ENCODE peak calls at places on chromosomes 1 and 21, in five cellular contexts. P is psoas muscle; R is naive thymus-derived CD4-positive, alpha-beta T cell; U is left ventricle myocardium inferior; Z is upper lobe of right lung. O is an unnamed sample.

GRCh38 chr1:224340711-224341384 is 10.9 kb upstream of the NVL start:
- DNase-seq in P (no peak), R (peak), U (peak), Z (peak), O (no peak)

GRCh38 chr1:153049211-153049610 is 8.1 kb downstream of the SPRR2A start:
- DNase-seq in P (no peak), R (no peak), U (no peak), Z (no peak), O (no peak)

GRCh38 chr1:223702735-223703667 is 9.3 kb upstream of the CAPN2 start:
- DNase-seq in P (no peak), R (no peak), U (no peak), Z (no peak), O (no peak)

GRCh38 chr21:38306833-38307232 is 50.0 kb downstream of the KCNJ15 start:
- DNase-seq in P (no peak), R (no peak), U (no peak), Z (no peak), O (no peak)

GRCh38 chr1:234962340-234962989 is 166.2 kb downstream of the TOMM20 start:
- DNase-seq in P (no peak), R (no peak), U (no peak), Z (no peak), O (no peak)

GRCh38 chr1:30681782-30682181 is 41.6 kb downstream of the MATN1 start:
- DNase-seq in P (peak), R (no peak), U (no peak), Z (no peak), O (no peak)

GRCh38 chr1:206518743-206519142 is 11.4 kb downstream of the RASSF5 start:
- DNase-seq in P (no peak), R (no peak), U (no peak), Z (peak), O (no peak)

GRCh38 chr1:210125143-210125542 is 107.5 kb upstream of the SERTAD4 start:
- DNase-seq in P (no peak), R (no peak), U (no peak), Z (no peak), O (no peak)

GRCh38 chr1:82227696-82228095 is 427.0 kb downstream of the ADGRL2 start:
- DNase-seq in P (no peak), R (no peak), U (no peak), Z (no peak), O (no peak)

GRCh38 chr1:71311396-71311795 is 230.6 kb upstream of the ZRANB2 start:
- DNase-seq in P (no peak), R (no peak), U (no peak), Z (no peak), O (no peak)

GRCh38 chr1:229377429-229377828 is 34.6 kb upstream of the CCSAP start:
- DNase-seq in P (no peak), R (no peak), U (no peak), Z (no peak), O (no peak)

GRCh38 chr1:204600968-204601367 is 84.6 kb downstream of the LRRN2 start:
- DNase-seq in P (no peak), R (no peak), U (no peak), Z (no peak), O (no peak)

GRCh38 chr1:182752077-182752826 is 37.3 kb upstream of the NPL start:
- DNase-seq in P (peak), R (no peak), U (peak), Z (no peak), O (no peak)

GRCh38 chr1:85229574-85230097 is 28.8 kb upstream of the SYDE2 start:
- DNase-seq in P (no peak), R (no peak), U (no peak), Z (no peak), O (no peak)

GRCh38 chr1:3892748-3893147 is 7.3 kb downstream of the C1orf174 start:
- DNase-seq in P (peak), R (no peak), U (peak), Z (peak), O (no peak)

GRCh38 chr1:17119744-17120482 is 662 bp upstream of the PADI2 start:
- DNase-seq in P (no peak), R (no peak), U (no peak), Z (peak), O (no peak)

GRCh38 chr1:39228263-39228662 is 23.8 kb downstream of the MACF1 start:
- DNase-seq in P (no peak), R (no peak), U (no peak), Z (no peak), O (no peak)

GRCh38 chr1:155322571-155322952 is 1.9 kb downstream of the RUSC1 start:
- DNase-seq in P (peak), R (no peak), U (no peak), Z (peak), O (no peak)

GRCh38 chr1:101452825-101453224 is 216.0 kb downstream of the S1PR1 start:
- DNase-seq in P (no peak), R (no peak), U (no peak), Z (no peak), O (no peak)

GRCh38 chr1:37989381-37989930 is 366 bp downstream of the SF3A3 start:
- DNase-seq in P (peak), R (no peak), U (no peak), Z (peak), O (no peak)

GRCh38 chr1:158022554-158023278 is 29.3 kb downstream of the KIRREL1 start:
- DNase-seq in P (no peak), R (no peak), U (no peak), Z (no peak), O (no peak)

GRCh38 chr1:88646852-88647645 is 37.0 kb upstream of the PKN2 start:
- DNase-seq in P (no peak), R (no peak), U (no peak), Z (no peak), O (no peak)

GRCh38 chr21:41369915-41370839 is 8.3 kb downstream of the MX2 start:
- DNase-seq in P (no peak), R (peak), U (peak), Z (peak), O (no peak)

GRCh38 chr1:145999321-146000024 is 3.1 kb upstream of the TXNIP start:
- DNase-seq in P (peak), R (peak), U (no peak), Z (no peak), O (peak)

GRCh38 chr1:229058716-229059115 is 212.2 kb upstream of the RAB4A start:
- DNase-seq in P (no peak), R (no peak), U (no peak), Z (no peak), O (no peak)

GRCh38 chr1:37255111-37255795 is 219.1 kb upstream of the ZC3H12A start:
- DNase-seq in P (no peak), R (no peak), U (no peak), Z (no peak), O (no peak)

GRCh38 chr1:113792986-113793385 is 19.3 kb downstream of the RSBN1 start:
- DNase-seq in P (no peak), R (no peak), U (no peak), Z (no peak), O (no peak)

GRCh38 chr1:234691567-234691966 is 81.6 kb upstream of the IRF2BP2 start:
- DNase-seq in P (no peak), R (peak), U (no peak), Z (no peak), O (peak)

GRCh38 chr1:85297855-85298629 is 21.6 kb upstream of the BCL10 start:
- DNase-seq in P (no peak), R (no peak), U (no peak), Z (no peak), O (peak)

GRCh38 chr1:62304975-62305374 is 14.3 kb downstream of the KANK4 start:
- DNase-seq in P (no peak), R (no peak), U (no peak), Z (no peak), O (no peak)

GRCh38 chr1:244112646-244113045 is 61.6 kb downstream of the ZBTB18 start:
- DNase-seq in P (no peak), R (no peak), U (no peak), Z (no peak), O (no peak)

GRCh38 chr1:54070549-54070915 is 17.1 kb downstream of the TCEANC2 start:
- DNase-seq in P (no peak), R (no peak), U (no peak), Z (no peak), O (no peak)

GRCh38 chr1:9805006-9805526 is 18.7 kb downstream of the CLSTN1 start:
- DNase-seq in P (no peak), R (no peak), U (no peak), Z (no peak), O (no peak)

DNA sequence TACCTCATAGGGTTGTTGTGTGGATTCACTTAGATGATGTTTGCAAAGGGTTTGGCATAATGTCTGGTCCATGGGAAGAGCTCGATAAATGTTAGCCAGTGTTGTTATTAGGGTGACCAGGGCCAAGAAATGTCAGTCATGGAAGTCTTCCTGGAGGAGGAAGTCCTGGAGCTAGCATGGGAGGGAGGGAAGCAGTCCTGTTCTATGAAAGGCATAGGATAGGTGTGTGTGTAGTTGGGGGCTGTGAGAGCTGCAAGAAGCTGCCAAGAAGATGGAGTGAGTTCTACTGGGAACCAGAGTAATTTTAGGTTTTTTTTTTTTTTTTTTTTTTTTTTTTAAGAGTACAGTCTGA is 4.7 kb downstream of the LGR6 start:
- DNase-seq in P (no peak), R (no peak), U (no peak), Z (no peak), O (no peak)
- H3K4me3 ChIP-seq in P (no peak), R (no peak), U (no peak), Z (no peak), O (no peak)

GRCh38 chr1:19074902-19075721 is 118.6 kb upstream of the IFFO2 start:
- DNase-seq in P (peak), R (no peak), U (no peak), Z (peak), O (no peak)

GRCh38 chr1:19072285-19072981 is 116.0 kb upstream of the IFFO2 start:
- DNase-seq in P (peak), R (peak), U (no peak), Z (no peak), O (no peak)

GRCh38 chr1:19073311-19074186 is 117.1 kb upstream of the IFFO2 start:
- DNase-seq in P (peak), R (no peak), U (peak), Z (no peak), O (no peak)

GRCh38 chr1:19076841-19077616 is 120.6 kb upstream of the IFFO2 start:
- DNase-seq in P (peak), R (no peak), U (no peak), Z (peak), O (no peak)

GRCh38 chr1:19074361-19074901 is 118.0 kb upstream of the IFFO2 start:
- DNase-seq in P (no peak), R (peak), U (no peak), Z (no peak), O (peak)
- H3K4me3 ChIP-seq in P (no peak), R (peak), U (no peak), Z (no peak), O (no peak)

GRCh38 chr1:183872406-183872805 is 67.5 kb downstream of the RGL1 start:
- DNase-seq in P (no peak), R (no peak), U (no peak), Z (no peak), O (no peak)
- H3K4me3 ChIP-seq in P (peak), R (no peak), U (peak), Z (peak), O (no peak)

GRCh38 chr1:41891403-41891896 is 27.3 kb downstream of the HIVEP3 start:
- DNase-seq in P (no peak), R (peak), U (no peak), Z (peak), O (peak)
- H3K4me3 ChIP-seq in P (peak), R (peak), U (peak), Z (peak), O (peak)

DNA sequence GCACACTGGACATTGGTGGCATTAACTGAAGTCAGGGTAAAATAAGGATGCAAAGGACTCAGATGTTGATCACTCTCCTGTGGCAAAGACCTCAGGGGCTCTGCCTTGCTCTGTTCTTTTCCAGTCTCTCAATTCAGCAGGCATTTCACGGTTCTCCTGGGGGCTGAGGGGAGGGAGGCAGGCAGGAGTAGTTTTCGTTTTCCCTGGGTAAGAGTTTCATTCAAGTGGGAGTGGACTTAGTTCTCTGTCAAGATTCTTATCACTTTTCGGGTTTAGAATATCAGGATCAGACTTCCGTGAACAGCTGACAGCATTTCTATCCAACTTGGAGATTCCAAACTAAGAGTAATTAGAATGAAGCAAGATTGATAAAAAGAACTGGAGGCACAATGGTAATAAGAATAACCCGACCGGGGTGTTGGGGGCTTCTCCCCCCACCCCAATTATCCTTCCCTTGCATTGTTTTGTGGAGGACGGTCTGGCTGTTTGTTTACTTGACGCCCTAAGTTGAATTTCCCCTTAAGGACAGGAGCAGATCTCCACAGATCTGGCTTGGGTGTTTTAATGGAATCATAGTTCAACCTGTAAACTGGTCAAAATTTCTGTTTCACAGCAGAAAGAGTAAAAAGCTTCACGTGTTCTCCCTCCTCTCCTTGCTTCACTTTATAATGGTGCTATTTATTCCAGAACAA is 2.4 kb upstream of the ATF3 start:
- DNase-seq in P (no peak), R (no peak), U (no peak), Z (no peak), O (no peak)
- H3K4me3 ChIP-seq in P (peak), R (peak), U (peak), Z (peak), O (no peak)

O was measured in Jurkat, Clone E6-1.